ENCODE peak calls at places on chromosomes 11 and 22, in ten cellular contexts. C is HCT116; D is activated CD4-positive, alpha-beta T cell treated with anti-CD3 and anti-CD28 coated beads, Interleukin-2, amount 50 U/mL, for 48 hours; V is activated naive CD4-positive, alpha-beta T cell treated with anti-CD3 and anti-CD28 coated beads, Interleukin-2, amount 10 ng/mL, durations not matched to agents 7 days and 5 days; O is naive B cell; B is H7; Z is neural progenitor cell; I is hypothalamus; L is pancreas; P is uterus. F is an unnamed sample.

GRCh38 chr22:30221121-30221992 is 25.2 kb downstream of the LIF start:
- DNase-seq in L (no peak), O (peak; percentile 33), Z (no peak), P (no peak), V (peak; percentile 87), B (no peak), I (no peak), C (no peak), D (peak; percentile 64), F (no peak)

GRCh38 chr11:7869467-7869866 is 61.6 kb downstream of the OR10A6 start:
- DNase-seq in D (no peak), B (no peak), O (no peak), I (no peak), V (no peak), L (no peak), Z (no peak), P (no peak), C (no peak), F (no peak)

GRCh38 chr11:41286751-41287150 is 172.7 kb downstream of the LRRC4C start:
- DNase-seq in Z (no peak), O (no peak), V (no peak), I (no peak), C (no peak), D (no peak), L (no peak), P (no peak), B (no peak), F (no peak)

GRCh38 chr11:58866788-58867187 is 22.3 kb upstream of the GLYATL2 start:
- DNase-seq in P (no peak), D (no peak), I (no peak), L (no peak), C (no peak), V (no peak), O (no peak), Z (no peak), B (no peak), F (no peak)

GRCh38 chr11:9565822-9566560 is 7.5 kb upstream of the WEE1 start:
- DNase-seq in I (no peak), D (peak; percentile 67), P (peak; percentile 68), B (peak; percentile 71), L (peak; percentile 27), Z (peak; percentile 90), V (peak; percentile 40), C (peak; percentile 100), O (no peak), F (no peak)

GRCh38 chr11:35166369-35167360 is 27.7 kb downstream of the CD44 start:
- DNase-seq in Z (no peak), V (peak; percentile 46), P (no peak), I (peak; percentile 49), O (no peak), B (no peak), D (peak; percentile 58), C (peak; percentile 94), L (no peak), F (peak; percentile 79)

GRCh38 chr11:45174168-45174835 is 27.9 kb downstream of the PRDM11 start:
- DNase-seq in L (no peak), I (no peak), D (no peak), O (no peak), V (no peak), B (no peak), P (no peak), Z (no peak), C (no peak), F (no peak)

GRCh38 chr11:60844045-60844869 is 2.3 kb downstream of the CCDC86 start:
- DNase-seq in I (no peak), O (no peak), P (no peak), V (no peak), D (no peak), C (no peak), B (no peak), Z (no peak), L (no peak), F (no peak)

GRCh38 chr11:44243633-44244343 is 66.2 kb downstream of the ALX4 start:
- DNase-seq in I (no peak), O (no peak), C (no peak), Z (peak; percentile 85), D (no peak), L (no peak), V (no peak), B (peak; percentile 70), P (no peak), F (no peak)

GRCh38 chr22:40560551-40560950 is 76.0 kb downstream of the MRTFA start:
- DNase-seq in I (no peak), L (no peak), Z (no peak), O (no peak), P (no peak), B (peak; percentile 19), V (no peak), C (no peak), D (no peak), F (no peak)

GRCh38 chr11:5831196-5831829 is 10.4 kb downstream of the OR52E6 start:
- DNase-seq in V (no peak), B (no peak), C (no peak), D (no peak), L (no peak), Z (peak; percentile 4), O (no peak), I (no peak), P (no peak), F (no peak)

GRCh38 chr11:100739636-100740035 is 52.5 kb downstream of the ARHGAP42 start:
- DNase-seq in Z (peak; percentile 36), D (no peak), C (peak; percentile 61), V (no peak), B (no peak), P (no peak), O (no peak), L (no peak), I (no peak), F (no peak)

GRCh38 chr22:19933328-19934241 is 8.0 kb upstream of the COMT start:
- DNase-seq in B (no peak), L (no peak), C (no peak), V (no peak), D (no peak), Z (no peak), O (no peak), P (no peak), I (no peak), F (peak; percentile 73)

GRCh38 chr11:27807594-27807993 is 107.3 kb upstream of the BDNF start:
- DNase-seq in B (no peak), C (no peak), P (no peak), Z (no peak), I (no peak), D (no peak), L (no peak), O (no peak), V (no peak), F (no peak)

GRCh38 chr11:7892751-7893356 is 38.2 kb downstream of the OR10A6 start:
- DNase-seq in Z (peak; percentile 60), C (peak; percentile 22), L (no peak), D (peak; percentile 4), V (no peak), I (no peak), O (peak; percentile 10), B (peak; percentile 51), P (no peak), F (no peak)

GRCh38 chr22:18998998-18999397 is 62.9 kb upstream of the PRODH start:
- DNase-seq in Z (peak; percentile 80), V (peak; percentile 30), L (no peak), P (no peak), D (peak; percentile 31), B (peak; percentile 88), O (no peak), I (no peak), C (no peak), F (no peak)

GRCh38 chr11:75591371-75591770 is 29.3 kb downstream of the SERPINH1 start:
- DNase-seq in C (no peak), P (no peak), Z (no peak), L (no peak), D (no peak), B (no peak), O (no peak), V (no peak), I (no peak), F (no peak)

GRCh38 chr11:37468344-37468743 is 870.3 kb upstream of the RAG2 start:
- DNase-seq in O (no peak), D (no peak), B (no peak), L (no peak), C (no peak), V (no peak), P (no peak), Z (no peak), I (no peak), F (no peak)

GRCh38 chr22:37406836-37407235 is 20.4 kb downstream of the ELFN2 start:
- DNase-seq in Z (no peak), V (no peak), O (no peak), C (no peak), P (no peak), L (no peak), D (no peak), I (no peak), B (no peak), F (no peak)

GRCh38 chr22:45240810-45241631 is at the start of gene KIAA0930:
- DNase-seq in Z (peak; percentile 93), P (peak; percentile 84), C (peak; percentile 54), O (peak; percentile 68), L (peak; percentile 88), B (peak; percentile 100), V (peak; percentile 90), I (peak; percentile 83), D (peak; percentile 77), F (peak; percentile 63)

GRCh38 chr11:12696911-12697581 is 22.8 kb downstream of the TEAD1 start:
- DNase-seq in O (no peak), L (no peak), P (no peak), Z (no peak), I (no peak), V (no peak), D (no peak), C (peak; percentile 57), B (no peak), F (no peak)

GRCh38 chr11:102171101-102171500 is 60.9 kb downstream of the YAP1 start:
- DNase-seq in P (no peak), B (no peak), Z (no peak), C (no peak), I (no peak), O (no peak), L (no peak), V (no peak), D (no peak), F (no peak)

GRCh38 chr11:69934861-69935494 is 115.8 kb upstream of the FGF3 start:
- DNase-seq in I (no peak), Z (no peak), D (no peak), V (no peak), B (no peak), C (peak; percentile 82), P (no peak), O (no peak), L (no peak), F (no peak)

GRCh38 chr22:44305455-44305854 is 7.3 kb downstream of the SHISAL1 start:
- DNase-seq in I (no peak), C (no peak), B (no peak), O (no peak), L (no peak), P (peak; percentile 52), V (no peak), D (no peak), Z (no peak), F (no peak)

GRCh38 chr11:66883021-66883968 is 26.4 kb downstream of the LRFN4 start:
- DNase-seq in V (peak; percentile 79), B (peak; percentile 86), O (peak; percentile 42), D (peak; percentile 82), Z (peak; percentile 84), I (peak; percentile 47), L (peak; percentile 69), C (peak; percentile 68), P (no peak), F (peak; percentile 73)

GRCh38 chr11:76231339-76231738 is 25.0 kb upstream of the WNT11 start:
- DNase-seq in I (no peak), D (no peak), B (no peak), P (no peak), C (no peak), O (no peak), V (no peak), Z (no peak), L (no peak), F (no peak)

GRCh38 chr22:23431337-23432072 is 148.6 kb downstream of the IGLL1 start:
- DNase-seq in C (no peak), V (no peak), O (no peak), D (no peak), P (no peak), I (no peak), Z (peak; percentile 37), B (no peak), L (no peak), F (no peak)

GRCh38 chr11:1390603-1391164 is 950 bp downstream of the BRSK2 start:
- DNase-seq in P (no peak), C (no peak), D (no peak), I (no peak), L (peak; percentile 81), B (peak; percentile 93), O (no peak), V (no peak), Z (peak; percentile 90), F (no peak)